ENCODE peak calls at places on chromosomes 4 and X, in four cellular contexts. W is K562, Z is H1, C is SK-N-SH. D is an unnamed sample.
A peak's percentile ranks its signal among the peaks of the same experiment; 100 is the strongest.

GRCh38 chr4:56575820-56576429 is 70.3 kb downstream of the ARL9 start:
- DNase-seq in C (peak; percentile 45), W (peak; percentile 10), Z (no peak), D (no peak)

GRCh38 chr4:166972071-166972470 is 262.2 kb downstream of the SPOCK3 start:
- DNase-seq in W (no peak), C (no peak), Z (no peak), D (no peak)

GRCh38 chr4:102518703-102519131 is 17.6 kb downstream of the NFKB1 start:
- DNase-seq in W (no peak), Z (no peak), C (no peak), D (no peak)

GRCh38 chrX:26889574-26889973 is 573.6 kb downstream of the PPP4R3C start:
- DNase-seq in Z (no peak), W (no peak), C (no peak), D (no peak)

GRCh38 chr4:4542824-4543485 is 1.1 kb upstream of the STX18 start:
- DNase-seq in W (no peak), Z (no peak), C (peak; percentile 17), D (peak; percentile 26)

GRCh38 chr4:110621839-110622751 is 782 bp downstream of the PITX2 start:
- DNase-seq in W (no peak), Z (peak; percentile 78), C (no peak), D (peak; percentile 57)

GRCh38 chrX:139141370-139141769 is 389.2 kb upstream of the F9 start:
- DNase-seq in W (peak; percentile 34), Z (no peak), C (no peak), D (no peak)

GRCh38 chr4:3533421-3533820 is 1.2 kb upstream of the LRPAP1 start:
- DNase-seq in Z (no peak), W (no peak), C (no peak), D (no peak)

GRCh38 chr4:1737666-1738065 is 16.3 kb downstream of the TACC3 start:
- DNase-seq in Z (no peak), W (no peak), C (no peak), D (no peak)

GRCh38 chr4:52052475-52052780 is 1.3 kb downstream of the SPATA18 start:
- DNase-seq in Z (no peak), W (no peak), C (no peak), D (no peak)

GRCh38 chr4:41200486-41201017 is 13.8 kb downstream of the APBB2 start:
- DNase-seq in Z (no peak), W (no peak), C (no peak), D (no peak)

GRCh38 chr4:113678651-113679050 is 82.9 kb downstream of the CAMK2D start:
- DNase-seq in Z (no peak), C (no peak), W (no peak), D (no peak)

GRCh38 chr4:43882470-43882869 is 566.1 kb downstream of the KCTD8 start:
- DNase-seq in C (no peak), W (no peak), Z (no peak), D (no peak)

GRCh38 chr4:4860803-4861591 is 1.5 kb downstream of the MSX1 start:
- DNase-seq in C (peak; percentile 62), Z (peak; percentile 68), W (no peak), D (peak; percentile 42)

GRCh38 chrX:68440940-68441339 is 7.6 kb upstream of the OPHN1 start:
- DNase-seq in Z (no peak), W (peak; percentile 54), C (peak; percentile 42), D (no peak)

GRCh38 chr4:83358410-83358809 is 23.8 kb upstream of the HPSE start:
- DNase-seq in C (no peak), Z (no peak), W (no peak), D (no peak)

GRCh38 chr4:15562623-15563022 is 92.5 kb downstream of the FBXL5 start:
- DNase-seq in W (no peak), Z (no peak), C (no peak), D (no peak)

GRCh38 chrX:40058719-40059118 is 39.0 kb downstream of the BCOR start:
- DNase-seq in C (no peak), W (no peak), Z (no peak), D (no peak)

GRCh38 chrX:139851730-139852129 is 81.1 kb downstream of the ATP11C start:
- DNase-seq in C (no peak), W (no peak), Z (no peak), D (no peak)

GRCh38 chrX:123860506-123860840 is 620 bp downstream of the XIAP start:
- DNase-seq in C (peak; percentile 24), Z (no peak), W (no peak), D (no peak)

GRCh38 chrX:19799319-19800182 is 87.8 kb downstream of the SH3KBP1 start:
- DNase-seq in C (no peak), Z (no peak), W (no peak), D (no peak)

GRCh38 chrX:134478374-134478773 is 18.4 kb downstream of the HPRT1 start:
- DNase-seq in C (no peak), W (no peak), Z (no peak), D (no peak)

GRCh38 chr4:17097369-17097768 is 198.9 kb upstream of the LDB2 start:
- DNase-seq in Z (no peak), W (no peak), C (no peak), D (no peak)

GRCh38 chrX:50812995-50813842 is 775 bp downstream of the SHROOM4 start:
- DNase-seq in Z (peak; percentile 55), C (peak; percentile 39), W (no peak), D (peak; percentile 28)

GRCh38 chr4:83207497-83208105 is 77.0 kb downstream of the COQ2 start:
- DNase-seq in Z (no peak), W (no peak), C (no peak), D (no peak)

GRCh38 chr4:185344743-185345538 is 50.8 kb downstream of the LRP2BP start:
- DNase-seq in C (no peak), W (no peak), Z (no peak), D (no peak)

GRCh38 chrX:41634284-41634683 is 54.5 kb upstream of the GPR34 start:
- DNase-seq in W (peak; percentile 62), Z (no peak), C (no peak), D (no peak)

GRCh38 chrX:44223150-44223549 is 120.3 kb downstream of the EFHC2 start:
- DNase-seq in Z (no peak), C (no peak), W (no peak), D (no peak)

GRCh38 chr4:10343656-10344055 is 113.6 kb downstream of the ZNF518B start:
- DNase-seq in C (no peak), Z (no peak), W (no peak), D (no peak)

GRCh38 chr4:92172203-92172602 is 131.6 kb upstream of the GRID2 start:
- DNase-seq in C (no peak), Z (no peak), W (no peak), D (no peak)

GRCh38 chr4:123699823-123700822 is 303.5 kb downstream of the SPRY1 start:
- DNase-seq in C (no peak), Z (no peak), W (no peak), D (no peak)

GRCh38 chr4:114399085-114399484 is 199.5 kb upstream of the UGT8 start:
- DNase-seq in Z (peak; percentile 57), W (no peak), C (no peak), D (peak; percentile 57)

GRCh38 chr4:129193357-129194100 is 97.6 kb downstream of the C4orf33 start:
- DNase-seq in W (no peak), Z (no peak), C (no peak), D (no peak)

GRCh38 chr4:21117771-21118170 is 417.5 kb downstream of the PACRGL start:
- DNase-seq in Z (no peak), C (no peak), W (no peak), D (no peak)

GRCh38 chr4:21118301-21118700 is 418.0 kb downstream of the PACRGL start:
- DNase-seq in C (no peak), W (no peak), Z (no peak), D (no peak)

GRCh38 chr4:21113496-21114213 is 413.4 kb downstream of the PACRGL start:
- DNase-seq in Z (no peak), C (peak; percentile 54), W (no peak), D (no peak)
- TF ChIP-seq TEAD4 in Z (no peak), C (peak; percentile 46), W (no peak), D (no peak)

GRCh38 chrX:149504915-149505651 is at the start of gene IDS:
- DNase-seq in C (peak; percentile 82), Z (peak; percentile 78), W (peak; percentile 93), D (peak; percentile 90)
- TF ChIP-seq CTCF in C (no peak), Z (no peak), W (peak; percentile 18), D (no peak)

GRCh38 chr4:8837181-8837811 is 34.3 kb downstream of the HMX1 start:
- DNase-seq in W (no peak), Z (peak; percentile 48), C (peak; percentile 26), D (no peak)
- TF ChIP-seq TEAD4 in W (no peak), Z (peak; percentile 26), C (no peak), D (no peak)

GRCh38 chr4:19224820-19225219 is 1026.9 kb upstream of the SLIT2 start:
- DNase-seq in Z (no peak), C (peak; percentile 15), W (peak; percentile 6), D (no peak)
- TF ChIP-seq CTCF in Z (no peak), C (peak; percentile 68), W (no peak), D (no peak)

DNA sequence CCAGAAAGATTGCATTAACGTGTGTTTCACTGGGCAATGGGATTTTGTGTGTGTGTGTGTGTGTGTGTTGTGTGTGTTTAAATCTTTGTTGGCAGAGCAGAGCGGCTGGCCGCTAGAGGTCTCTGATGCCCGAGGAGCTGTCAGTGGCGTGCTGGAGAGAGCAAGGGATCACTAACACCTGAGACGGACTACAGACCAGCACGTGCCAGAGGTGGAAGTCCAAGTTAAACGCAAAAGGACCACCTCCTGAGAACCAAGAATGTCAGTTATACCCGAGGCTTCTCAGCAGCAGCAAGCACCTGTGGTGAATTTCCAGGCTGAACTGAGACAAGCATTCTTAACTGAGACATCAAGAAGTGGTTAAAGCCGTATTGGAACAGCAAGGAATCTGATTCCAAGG is 9.0 kb upstream of the SLC25A14 start:
- DNase-seq in Z (peak; percentile 47), C (peak; percentile 63), W (peak; percentile 78), D (peak; percentile 65)
- TF ChIP-seq TEAD4 in Z (peak; percentile 22), C (no peak), W (no peak), D (no peak)

DNA sequence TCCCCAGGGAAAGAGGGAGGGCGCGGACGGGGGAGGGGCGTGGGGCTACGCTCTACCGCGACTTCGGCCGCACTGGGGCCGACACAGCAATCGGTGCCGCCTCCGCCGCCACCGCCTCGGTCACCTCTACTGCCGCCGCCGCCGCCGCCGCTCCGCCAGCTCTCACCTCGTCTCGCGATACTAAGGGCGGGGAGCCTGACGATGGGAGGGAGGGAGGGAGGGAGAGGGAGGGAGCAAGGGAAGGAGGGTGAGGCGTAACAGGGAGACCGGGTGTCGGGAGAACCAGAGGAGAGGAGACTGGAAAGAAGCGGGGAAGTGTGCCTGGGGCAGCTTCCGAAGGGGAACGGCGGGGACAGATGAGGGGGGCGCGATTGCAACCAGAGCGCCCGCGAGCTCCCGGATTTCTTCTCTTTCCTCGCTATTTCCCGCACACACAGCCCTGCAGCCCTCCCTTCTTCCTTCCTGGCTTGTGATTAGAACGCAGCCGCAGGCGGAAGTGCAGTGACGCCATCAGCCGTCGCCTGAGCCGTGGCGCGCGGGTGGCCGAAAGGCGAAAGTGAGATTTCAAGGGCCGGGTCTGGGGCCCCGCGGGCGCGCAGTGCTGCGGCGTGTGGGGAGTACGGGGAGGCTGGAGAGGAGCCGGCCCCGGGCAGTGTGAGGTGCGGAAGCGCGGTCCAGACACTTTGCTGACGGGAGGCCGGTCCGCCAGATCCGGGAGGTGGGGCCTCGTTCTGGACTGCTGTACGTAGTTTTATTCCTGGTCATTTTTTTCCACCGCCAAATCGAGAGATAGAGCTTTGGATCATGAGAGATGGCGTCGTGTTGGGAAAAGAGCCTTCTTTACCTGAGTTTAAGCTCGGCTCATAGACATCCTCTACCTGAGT is at the start of gene ANKRD17:
- DNase-seq in C (peak; percentile 91), Z (peak; percentile 96), W (peak; percentile 94), D (peak; percentile 93)
- TF ChIP-seq CTCF in C (no peak), Z (no peak), W (no peak), D (no peak)

GRCh38 chrX:110120025-110120424 is 117.1 kb downstream of the TMEM164 start:
- DNase-seq in C (no peak), Z (no peak), W (no peak), D (no peak)
- TF ChIP-seq TEAD4 in C (no peak), Z (no peak), W (no peak), D (no peak)

D was measured in WTC11.